ENCODE peak calls at places on chromosomes 1 and 21, in seven cellular contexts. V is CD8-positive, alpha-beta T cell; K is H9; G is upper lobe of right lung; Z is PC-3; U is foreskin keratinocyte; A is lower lobe of right lung. Q is an unnamed sample.
A peak's percentile ranks its signal among the peaks of the same experiment; 100 is the strongest.

GRCh38 chr1:64598100-64598571 is 128.2 kb downstream of the CACHD1 start:
- DNase-seq in V (no peak), K (no peak), G (no peak), Z (peak; percentile 42), U (peak; percentile 81), A (no peak), Q (no peak)

GRCh38 chr21:15022608-15023261 is 42.1 kb downstream of the NRIP1 start:
- DNase-seq in V (no peak), K (no peak), G (no peak), Z (no peak), U (peak; percentile 64), A (no peak), Q (no peak)

GRCh38 chr1:242477944-242478343 is 46.6 kb downstream of the PLD5 start:
- DNase-seq in V (no peak), K (no peak), G (no peak), Z (no peak), U (no peak), A (no peak), Q (no peak)

GRCh38 chr1:190453550-190453949 is 24.1 kb downstream of the BRINP3 start:
- DNase-seq in V (no peak), K (no peak), G (no peak), Z (peak; percentile 52), U (no peak), A (no peak), Q (no peak)

GRCh38 chr1:194227157-194227556 is 1040.7 kb upstream of the B3GALT2 start:
- DNase-seq in V (no peak), K (no peak), G (no peak), Z (peak; percentile 43), U (peak; percentile 79), A (no peak), Q (no peak)

GRCh38 chr1:234781241-234782056 is 171.5 kb upstream of the IRF2BP2 start:
- DNase-seq in V (peak; percentile 47), K (peak; percentile 31), G (no peak), Z (peak; percentile 13), U (no peak), A (no peak), Q (peak; percentile 22)

GRCh38 chr1:150516616-150517015 is 1.1 kb downstream of the FALEC start:
- DNase-seq in V (no peak), K (no peak), G (no peak), Z (no peak), U (no peak), A (no peak), Q (no peak)

GRCh38 chr1:185786524-185786923 is 52.3 kb downstream of the HMCN1 start:
- DNase-seq in V (no peak), K (no peak), G (no peak), Z (peak; percentile 17), U (no peak), A (no peak), Q (no peak)

GRCh38 chr1:50424045-50424939 is 1.0 kb upstream of the DMRTA2 start:
- DNase-seq in V (no peak), K (no peak), G (no peak), Z (no peak), U (no peak), A (no peak), Q (no peak)

GRCh38 chr1:177256153-177256814 is 85.5 kb downstream of the BRINP2 start:
- DNase-seq in V (no peak), K (peak; percentile 79), G (peak; percentile 82), Z (peak; percentile 97), U (peak; percentile 83), A (peak; percentile 66), Q (peak; percentile 72)

GRCh38 chr1:189434461-189434860 is 1043.2 kb downstream of the BRINP3 start:
- DNase-seq in V (no peak), K (no peak), G (no peak), Z (peak; percentile 66), U (no peak), A (no peak), Q (no peak)

GRCh38 chr1:230160957-230161771 is 94.1 kb downstream of the GALNT2 start:
- DNase-seq in V (peak; percentile 31), K (peak; percentile 2), G (no peak), Z (peak; percentile 48), U (peak; percentile 53), A (no peak), Q (peak; percentile 39)

GRCh38 chr21:43603230-43603626 is 56.1 kb downstream of the HSF2BP start:
- DNase-seq in V (no peak), K (no peak), G (no peak), Z (no peak), U (no peak), A (no peak), Q (no peak)

GRCh38 chr1:110135268-110136065 is 14.8 kb upstream of the SLC6A17 start:
- DNase-seq in V (no peak), K (no peak), G (no peak), Z (no peak), U (no peak), A (no peak), Q (no peak)

GRCh38 chr1:164240081-164240480 is 318.9 kb upstream of the PBX1 start:
- DNase-seq in V (no peak), K (peak; percentile 46), G (no peak), Z (peak; percentile 43), U (no peak), A (no peak), Q (no peak)

GRCh38 chr1:233172201-233172600 is 123.3 kb downstream of the PCNX2 start:
- DNase-seq in V (no peak), K (no peak), G (no peak), Z (peak; percentile 89), U (no peak), A (no peak), Q (no peak)

GRCh38 chr1:158819461-158820443 is 11.4 kb upstream of the MNDA start:
- DNase-seq in V (no peak), K (no peak), G (no peak), Z (no peak), U (peak; percentile 38), A (no peak), Q (no peak)

GRCh38 chr21:44764319-44765230 is 37.0 kb downstream of the UBE2G2 start:
- DNase-seq in V (no peak), K (no peak), G (peak; percentile 54), Z (peak; percentile 15), U (no peak), A (no peak), Q (no peak)

GRCh38 chr1:22572778-22573177 is 9.5 kb downstream of the EPHA8 start:
- DNase-seq in V (no peak), K (no peak), G (no peak), Z (no peak), U (no peak), A (no peak), Q (no peak)

GRCh38 chr21:35206141-35207125 is 157.3 kb upstream of the RUNX1 start:
- DNase-seq in V (no peak), K (peak; percentile 55), G (no peak), Z (no peak), U (peak; percentile 52), A (no peak), Q (no peak)

GRCh38 chr1:25196830-25197229 is 35.5 kb downstream of the SYF2 start:
- DNase-seq in V (no peak), K (no peak), G (no peak), Z (no peak), U (no peak), A (no peak), Q (no peak)

GRCh38 chr1:116569776-116570357 is 959 bp downstream of the CD58 start:
- DNase-seq in V (peak; percentile 63), K (no peak), G (peak; percentile 80), Z (peak; percentile 66), U (peak; percentile 52), A (peak; percentile 73), Q (peak; percentile 66)

GRCh38 chr21:29316806-29317205 is 18.1 kb downstream of the BACH1 start:
- DNase-seq in V (no peak), K (no peak), G (no peak), Z (no peak), U (no peak), A (no peak), Q (no peak)

GRCh38 chr21:29318354-29318753 is 19.6 kb downstream of the BACH1 start:
- DNase-seq in V (no peak), K (no peak), G (no peak), Z (no peak), U (peak; percentile 43), A (no peak), Q (no peak)

GRCh38 chr21:29316029-29316742 is 17.5 kb downstream of the BACH1 start:
- DNase-seq in V (no peak), K (no peak), G (no peak), Z (no peak), U (no peak), A (no peak), Q (no peak)

GRCh38 chr21:29313662-29314408 is 15.1 kb downstream of the BACH1 start:
- DNase-seq in V (no peak), K (no peak), G (no peak), Z (no peak), U (no peak), A (no peak), Q (no peak)

GRCh38 chr21:29315155-29315749 is 16.5 kb downstream of the BACH1 start:
- DNase-seq in V (no peak), K (no peak), G (no peak), Z (no peak), U (no peak), A (no peak), Q (no peak)
- H3K4me1 ChIP-seq in V (peaks cover 13% of the 10 kb centered on the region), K (no peaks in the 10 kb centered on the region), G (peaks cover 28% of the 10 kb centered on the region), Z (no peaks in the 10 kb centered on the region), U (peaks cover 26% of the 10 kb centered on the region), A (peaks cover 65% of the 10 kb centered on the region), Q (peaks cover 52% of the 10 kb centered on the region)

DNA sequence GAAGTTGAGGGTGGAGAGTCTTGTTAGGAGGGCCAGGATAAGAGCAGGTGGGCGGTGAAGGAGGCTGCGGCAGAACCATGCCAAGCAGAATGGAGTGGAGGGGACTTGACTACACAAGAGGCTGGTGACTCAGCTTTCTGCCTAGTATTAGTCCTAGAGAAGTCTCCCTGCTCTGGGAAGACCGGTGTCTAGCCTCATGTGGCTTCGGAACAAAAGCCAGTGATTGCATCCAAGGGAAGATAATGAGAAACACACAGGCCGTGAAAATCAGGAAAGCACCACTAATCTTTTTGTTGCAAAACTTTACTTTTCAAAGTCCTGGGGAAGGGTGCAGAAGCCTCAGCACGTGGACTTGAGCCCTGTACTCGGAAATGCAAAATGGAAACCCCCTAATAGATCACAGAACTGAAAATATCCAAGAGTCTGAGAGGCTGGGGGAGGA is 31.3 kb downstream of the DDR2 start:
- DNase-seq in V (no peak), K (no peak), G (no peak), Z (peak; percentile 17), U (no peak), A (no peak), Q (no peak)
- H3K27ac ChIP-seq in V (no peak overlapping the region), K (no peak overlapping the region), G (no peak overlapping the region), Z (no peak overlapping the region), U (no peak overlapping the region), A (no peak overlapping the region), Q (peak overlapping the region; percentile 29)

GRCh38 chr1:63557365-63557987 is 34.2 kb downstream of the EFCAB7 start:
- DNase-seq in V (no peak), K (peak; percentile 34), G (no peak), Z (peak; percentile 75), U (peak; percentile 19), A (no peak), Q (no peak)
- TF ChIP-seq CTCF in V (no peak), K (peak; percentile 86), G (peak; percentile 55), Z (peak; percentile 87), U (peak; percentile 66), A (peak; percentile 51), Q (peak; percentile 54)

DNA sequence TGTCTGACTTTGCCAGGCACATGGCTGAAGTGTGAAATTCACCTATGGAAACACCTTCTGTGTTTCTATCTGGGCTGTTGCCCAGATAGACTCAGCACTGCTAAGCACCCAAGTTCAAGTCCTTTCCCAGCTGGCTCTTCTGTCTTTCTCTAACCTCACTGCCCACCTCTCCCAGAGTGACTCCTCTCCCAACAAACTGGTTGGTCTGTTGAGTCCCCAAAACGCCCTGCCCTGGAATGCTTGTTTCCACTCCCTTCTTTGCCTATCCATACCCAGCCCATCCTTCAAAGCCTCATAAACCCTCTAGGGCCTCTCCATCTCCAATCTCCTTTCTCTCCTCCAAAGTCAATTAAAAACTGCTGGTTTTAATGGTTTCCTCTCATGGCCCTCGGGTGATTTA is 15.6 kb downstream of the PLXNA2 start:
- DNase-seq in V (no peak), K (no peak), G (no peak), Z (no peak), U (no peak), A (no peak), Q (no peak)
- H3K4me1 ChIP-seq in V (no peaks in the 10 kb centered on the region), K (peaks cover 7% of the 10 kb centered on the region), G (peaks cover 71% of the 10 kb centered on the region), Z (peaks cover 24% of the 10 kb centered on the region), U (peaks cover 19% of the 10 kb centered on the region), A (peaks cover 88% of the 10 kb centered on the region), Q (peaks cover 24% of the 10 kb centered on the region)

Q was measured in adrenal gland.